ENCODE peak calls at places on chromosomes 11 and 22, in four cellular contexts. T is amniotic epithelial cell, Z is tibial artery, L is activated T-cell treated with anti-CD3 and anti-CD28 coated beads for 4 hours. F is an unnamed sample.

GRCh38 chr11:10856689-10857603 is 907 bp downstream of the ZBED5 start:
- DNase-seq in T (peak), Z (peak), L (no peak), F (no peak)

GRCh38 chr11:78310500-78310909 is 107.1 kb downstream of the GAB2 start:
- DNase-seq in T (peak), Z (peak), L (no peak), F (peak)

GRCh38 chr22:32701021-32701420 is 100.5 kb upstream of the TIMP3 start:
- DNase-seq in T (peak), Z (no peak), L (no peak), F (no peak)

GRCh38 chr22:47371263-47372090 is 609.0 kb downstream of the TBC1D22A start:
- DNase-seq in T (no peak), Z (no peak), L (no peak), F (no peak)

GRCh38 chr22:24727218-24727851 is 47.2 kb downstream of the PIWIL3 start:
- DNase-seq in T (peak), Z (no peak), L (no peak), F (no peak)

GRCh38 chr11:88709567-88709966 is 356.2 kb downstream of the GRM5 start:
- DNase-seq in T (no peak), Z (no peak), L (no peak), F (no peak)

GRCh38 chr22:50530857-50531545 is 1.2 kb upstream of the TYMP start:
- DNase-seq in T (peak), Z (peak), L (peak), F (peak)

GRCh38 chr11:107591098-107591445 is at the start of gene ELMOD1:
- DNase-seq in T (no peak), Z (peak), L (no peak), F (no peak)

GRCh38 chr11:48013269-48013901 is 33.0 kb downstream of the PTPRJ start:
- DNase-seq in T (peak), Z (peak), L (no peak), F (no peak)

GRCh38 chr22:45857519-45857918 is 119.4 kb downstream of the WNT7B start:
- DNase-seq in T (no peak), Z (no peak), L (no peak), F (no peak)

GRCh38 chr11:93869830-93870229 is 19.4 kb upstream of the VSTM5 start:
- DNase-seq in T (no peak), Z (no peak), L (no peak), F (no peak)

GRCh38 chr11:2198621-2199365 is 27.2 kb upstream of the TH start:
- DNase-seq in T (no peak), Z (no peak), L (no peak), F (no peak)

GRCh38 chr22:38467904-38468760 is at the start of gene KDELR3:
- DNase-seq in T (peak), Z (peak), L (peak), F (peak)

GRCh38 chr11:126384053-126384335 is 28.5 kb downstream of the ST3GAL4 start:
- DNase-seq in T (no peak), Z (peak), L (no peak), F (no peak)

GRCh38 chr11:111631034-111631665 is 28.9 kb downstream of the SIK2 start:
- DNase-seq in T (peak), Z (no peak), L (no peak), F (no peak)

GRCh38 chr11:6321961-6322362 is 1.7 kb upstream of the CAVIN3 start:
- DNase-seq in T (no peak), Z (no peak), L (no peak), F (no peak)

GRCh38 chr11:117205211-117205818 is 6.1 kb downstream of the TAGLN start:
- DNase-seq in T (no peak), Z (no peak), L (no peak), F (peak)

GRCh38 chr11:1633864-1634263 is 4.3 kb downstream of the KRTAP5-5 start:
- DNase-seq in T (no peak), Z (no peak), L (no peak), F (no peak)

GRCh38 chr11:38130514-38130913 is 1532.5 kb upstream of the RAG2 start:
- DNase-seq in T (no peak), Z (no peak), L (no peak), F (no peak)

GRCh38 chr22:29207231-29207550 is 1.5 kb downstream of the EMID1 start:
- DNase-seq in T (no peak), Z (no peak), L (no peak), F (no peak)

GRCh38 chr11:77401486-77402217 is 72.2 kb downstream of the PAK1 start:
- DNase-seq in T (no peak), Z (no peak), L (no peak), F (no peak)

GRCh38 chr22:27581688-27582087 is 219.9 kb downstream of the MN1 start:
- DNase-seq in T (no peak), Z (peak), L (no peak), F (no peak)

GRCh38 chr22:20520093-20520511 is 12.7 kb downstream of the MED15 start:
- DNase-seq in T (peak), Z (no peak), L (no peak), F (no peak)

GRCh38 chr11:96254854-96255253 is 88.1 kb downstream of the MAML2 start:
- DNase-seq in T (no peak), Z (no peak), L (no peak), F (no peak)

GRCh38 chr11:69648679-69649575 is 8.0 kb downstream of the CCND1 start:
- DNase-seq in T (no peak), Z (peak), L (no peak), F (no peak)

GRCh38 chr22:30167734-30168133 is 78.8 kb downstream of the LIF start:
- DNase-seq in T (no peak), Z (no peak), L (no peak), F (no peak)

GRCh38 chr11:17786824-17787525 is 52.4 kb downstream of the KCNC1 start:
- DNase-seq in T (peak), Z (no peak), L (no peak), F (no peak)

GRCh38 chr11:62880803-62881578 is at the start of gene SLC3A2:
- DNase-seq in T (peak), Z (peak), L (peak), F (peak)

GRCh38 chr11:111871693-111872161 is 346 bp upstream of the ALG9 start:
- DNase-seq in T (no peak), Z (no peak), L (no peak), F (no peak)

GRCh38 chr11:13561860-13562259 is 66.1 kb upstream of the PTH start:
- DNase-seq in T (no peak), Z (no peak), L (no peak), F (no peak)

GRCh38 chr11:121448431-121448941 is 3.6 kb upstream of the SORL1 start:
- DNase-seq in T (no peak), Z (no peak), L (no peak), F (no peak)

F was measured in ascending aorta.